ENCODE peak calls at places on chromosomes 1 and 21, in ten cellular contexts. D is neural crest cell, K is GM03348, E is Daoy, Y is stomach, V is Kasumi-1, F is H54, M is bronchial epithelial cell, U is RWPE1, B is T-helper 1 cell. Q is an unnamed sample.

GRCh38 chr1:203129501-203130231 is 2.1 kb downstream of the ADORA1 start:
- DNase-seq in D (no peak), K (no peak), E (no peak), Y (peak), V (no peak), F (no peak), M (no peak), U (no peak), B (no peak), Q (peak)

GRCh38 chr21:42646836-42647235 is 6.6 kb upstream of the PDE9A start:
- DNase-seq in D (no peak), K (no peak), E (no peak), Y (no peak), V (no peak), F (no peak), M (no peak), U (no peak), B (no peak), Q (no peak)

GRCh38 chr1:39132505-39133339 is 71.8 kb upstream of the MACF1 start:
- DNase-seq in D (peak), K (no peak), E (peak), Y (peak), V (no peak), F (no peak), M (peak), U (peak), B (no peak), Q (peak)

GRCh38 chr1:62175568-62176179 is 19.0 kb upstream of the L1TD1 start:
- DNase-seq in D (peak), K (peak), E (peak), Y (peak), V (peak), F (no peak), M (peak), U (peak), B (no peak), Q (peak)

GRCh38 chr1:216447898-216448568 is 24.8 kb upstream of the USH2A start:
- DNase-seq in D (no peak), K (no peak), E (no peak), Y (no peak), V (no peak), F (no peak), M (peak), U (peak), B (no peak), Q (no peak)

GRCh38 chr1:9629445-9630201 is 21.9 kb upstream of the PIK3CD start:
- DNase-seq in D (no peak), K (no peak), E (no peak), Y (peak), V (peak), F (no peak), M (no peak), U (no peak), B (peak), Q (no peak)

GRCh38 chr21:45327458-45328197 is 39.9 kb upstream of the POFUT2 start:
- DNase-seq in D (no peak), K (no peak), E (no peak), Y (no peak), V (no peak), F (no peak), M (no peak), U (no peak), B (no peak), Q (no peak)

GRCh38 chr21:38839370-38839681 is 33.6 kb downstream of the ETS2 start:
- DNase-seq in D (no peak), K (no peak), E (no peak), Y (no peak), V (no peak), F (no peak), M (no peak), U (no peak), B (no peak), Q (no peak)

GRCh38 chr1:81550753-81551152 is 250.0 kb upstream of the ADGRL2 start:
- DNase-seq in D (no peak), K (no peak), E (peak), Y (no peak), V (no peak), F (no peak), M (peak), U (peak), B (no peak), Q (no peak)

GRCh38 chr1:207329469-207329868 is 8.0 kb downstream of the CD55 start:
- DNase-seq in D (no peak), K (no peak), E (no peak), Y (no peak), V (no peak), F (no peak), M (no peak), U (no peak), B (no peak), Q (no peak)

GRCh38 chr1:81731989-81732388 is 68.7 kb upstream of the ADGRL2 start:
- DNase-seq in D (no peak), K (peak), E (no peak), Y (no peak), V (no peak), F (peak), M (peak), U (peak), B (no peak), Q (peak)

GRCh38 chr1:77594366-77595112 is 87.9 kb downstream of the ZZZ3 start:
- DNase-seq in D (no peak), K (no peak), E (no peak), Y (no peak), V (no peak), F (no peak), M (peak), U (no peak), B (no peak), Q (no peak)

GRCh38 chr1:165942062-165942461 is 114.6 kb downstream of the UCK2 start:
- DNase-seq in D (no peak), K (no peak), E (no peak), Y (no peak), V (no peak), F (no peak), M (no peak), U (no peak), B (no peak), Q (no peak)

GRCh38 chr1:225695578-225696332 is 42.8 kb upstream of the ENAH start:
- DNase-seq in D (no peak), K (no peak), E (no peak), Y (no peak), V (no peak), F (no peak), M (peak), U (no peak), B (no peak), Q (peak)

GRCh38 chr1:19684677-19685076 is 20.0 kb downstream of the HTR6 start:
- DNase-seq in D (no peak), K (no peak), E (no peak), Y (no peak), V (no peak), F (no peak), M (no peak), U (no peak), B (no peak), Q (no peak)

GRCh38 chr1:153647375-153647714 is 11.2 kb upstream of the SNAPIN start:
- DNase-seq in D (no peak), K (no peak), E (no peak), Y (no peak), V (no peak), F (no peak), M (no peak), U (no peak), B (no peak), Q (no peak)

GRCh38 chr1:94805912-94806311 is 14.2 kb upstream of the SLC44A3 start:
- DNase-seq in D (peak), K (peak), E (peak), Y (peak), V (peak), F (peak), M (peak), U (peak), B (peak), Q (peak)

GRCh38 chr1:204574856-204575145 is 58.6 kb downstream of the MDM4 start:
- DNase-seq in D (no peak), K (peak), E (no peak), Y (no peak), V (no peak), F (no peak), M (no peak), U (no peak), B (no peak), Q (no peak)

GRCh38 chr1:24925963-24926362 is 4.1 kb downstream of the RUNX3 start:
- DNase-seq in D (no peak), K (no peak), E (no peak), Y (no peak), V (no peak), F (no peak), M (no peak), U (no peak), B (no peak), Q (no peak)

GRCh38 chr1:43405219-43405875 is 15.6 kb downstream of the SZT2 start:
- DNase-seq in D (no peak), K (no peak), E (no peak), Y (no peak), V (no peak), F (no peak), M (no peak), U (no peak), B (no peak), Q (no peak)

GRCh38 chr1:11886986-11887665 is 28.4 kb upstream of the NPPB start:
- DNase-seq in D (no peak), K (no peak), E (no peak), Y (no peak), V (no peak), F (no peak), M (no peak), U (no peak), B (no peak), Q (no peak)

GRCh38 chr1:193700710-193701355 is 514.4 kb upstream of the B3GALT2 start:
- DNase-seq in D (no peak), K (peak), E (peak), Y (no peak), V (no peak), F (no peak), M (peak), U (peak), B (no peak), Q (peak)

GRCh38 chr1:151859814-151860405 is 6.4 kb upstream of the THEM5 start:
- DNase-seq in D (no peak), K (no peak), E (no peak), Y (no peak), V (no peak), F (no peak), M (no peak), U (no peak), B (no peak), Q (no peak)

GRCh38 chr1:12521096-12521495 is 96.9 kb downstream of the DHRS3 start:
- DNase-seq in D (no peak), K (no peak), E (no peak), Y (peak), V (no peak), F (no peak), M (no peak), U (no peak), B (no peak), Q (no peak)

GRCh38 chr1:205950826-205951549 is 7.7 kb upstream of the SLC26A9 start:
- DNase-seq in D (no peak), K (peak), E (peak), Y (no peak), V (no peak), F (peak), M (peak), U (no peak), B (no peak), Q (peak)

GRCh38 chr1:226125831-226126230 is 60.7 kb downstream of the ACBD3 start:
- DNase-seq in D (no peak), K (no peak), E (no peak), Y (no peak), V (no peak), F (no peak), M (no peak), U (no peak), B (no peak), Q (no peak)

GRCh38 chr21:35697321-35697808 is 363.0 kb downstream of the SETD4 start:
- DNase-seq in D (no peak), K (no peak), E (peak), Y (peak), V (peak), F (no peak), M (peak), U (no peak), B (no peak), Q (peak)

GRCh38 chr1:209537336-209538114 is 46.0 kb upstream of the CAMK1G start:
- DNase-seq in D (no peak), K (no peak), E (no peak), Y (no peak), V (no peak), F (no peak), M (peak), U (no peak), B (no peak), Q (no peak)

GRCh38 chr1:231679109-231679508 is 52.5 kb downstream of the DISC1 start:
- DNase-seq in D (no peak), K (no peak), E (peak), Y (no peak), V (no peak), F (no peak), M (peak), U (no peak), B (no peak), Q (no peak)

GRCh38 chr1:12019858-12020509 is 686 bp downstream of the MIIP start:
- DNase-seq in D (no peak), K (peak), E (peak), Y (no peak), V (peak), F (no peak), M (no peak), U (peak), B (no peak), Q (no peak)

GRCh38 chr1:50553921-50554320 is 130.7 kb upstream of the DMRTA2 start:
- DNase-seq in D (no peak), K (no peak), E (no peak), Y (no peak), V (no peak), F (no peak), M (no peak), U (no peak), B (no peak), Q (no peak)

GRCh38 chr1:63730211-63730610 is 43.6 kb upstream of the ROR1 start:
- DNase-seq in D (no peak), K (no peak), E (peak), Y (no peak), V (no peak), F (no peak), M (no peak), U (no peak), B (no peak), Q (no peak)

GRCh38 chr1:85275701-85276289 is 637 bp downstream of the BCL10 start:
- DNase-seq in D (no peak), K (no peak), E (peak), Y (no peak), V (peak), F (no peak), M (peak), U (no peak), B (no peak), Q (no peak)

GRCh38 chr1:232213928-232214327 is 416.0 kb downstream of the SIPA1L2 start:
- DNase-seq in D (no peak), K (no peak), E (no peak), Y (no peak), V (no peak), F (no peak), M (no peak), U (no peak), B (no peak), Q (no peak)

GRCh38 chr1:221069178-221069903 is 190.1 kb downstream of the HLX start:
- DNase-seq in D (no peak), K (no peak), E (no peak), Y (no peak), V (peak), F (no peak), M (no peak), U (no peak), B (no peak), Q (no peak)

GRCh38 chr1:28264897-28265296 is 5.6 kb downstream of the SESN2 start:
- DNase-seq in D (no peak), K (no peak), E (no peak), Y (no peak), V (no peak), F (no peak), M (no peak), U (no peak), B (no peak), Q (no peak)